ENCODE peak calls at places on chromosomes 7 and 10, in ten cellular contexts. K is lung microvascular endothelial cell, C is osteocyte, S is cardiac muscle cell, I is WTC11, L is GM12865, Y is GM12892, N is CMK, H is H9, A is Panc1. R is an unnamed sample.

GRCh38 chr10:102117391-102118159 is 2.6 kb downstream of the LDB1 start:
- DNase-seq in K (peak; percentile 63), A (no peak), I (peak; percentile 49), L (peak; percentile 56), S (peak; percentile 88), H (peak; percentile 77), N (peak; percentile 94), Y (no peak), C (peak; percentile 95), R (peak; percentile 61)

GRCh38 chr10:132389631-132390454 is 7.2 kb upstream of the PWWP2B start:
- DNase-seq in I (peak; percentile 50), K (no peak), A (no peak), L (no peak), C (no peak), Y (no peak), H (peak; percentile 77), S (no peak), N (no peak), R (no peak)

GRCh38 chr10:33489606-33490176 is 155.2 kb upstream of the NRP1 start:
- DNase-seq in L (no peak), C (no peak), H (no peak), Y (no peak), N (no peak), K (no peak), S (no peak), I (no peak), A (no peak), R (no peak)

GRCh38 chr7:77327932-77328628 is 88.1 kb downstream of the GSAP start:
- DNase-seq in A (no peak), L (no peak), I (no peak), N (no peak), H (no peak), C (no peak), Y (no peak), K (peak; percentile 32), S (no peak), R (peak; percentile 59)

GRCh38 chr10:52245547-52245946 is 68.5 kb upstream of the DKK1 start:
- DNase-seq in L (no peak), C (no peak), I (no peak), N (no peak), H (no peak), Y (no peak), K (no peak), A (no peak), S (no peak), R (no peak)

GRCh38 chr10:121497513-121497912 is 100.7 kb downstream of the FGFR2 start:
- DNase-seq in C (no peak), H (no peak), I (no peak), S (no peak), L (no peak), A (no peak), N (no peak), K (no peak), Y (no peak), R (no peak)

GRCh38 chr10:101224060-101224909 is 5.0 kb downstream of the LBX1 start:
- DNase-seq in K (no peak), L (no peak), C (no peak), S (no peak), N (no peak), I (peak; percentile 47), Y (no peak), A (no peak), H (no peak), R (no peak)

GRCh38 chr7:18788026-18788425 is 292.5 kb downstream of the HDAC9 start:
- DNase-seq in L (no peak), C (no peak), Y (no peak), K (no peak), A (no peak), S (no peak), N (no peak), I (no peak), H (no peak), R (no peak)

GRCh38 chr10:33334170-33334838 is at the start of gene NRP1:
- DNase-seq in K (no peak), S (peak; percentile 49), C (no peak), H (peak; percentile 29), Y (peak; percentile 15), I (peak; percentile 40), L (peak; percentile 5), N (peak; percentile 25), A (no peak), R (no peak)

GRCh38 chr10:89206402-89207180 is 526 bp downstream of the CH25H start:
- DNase-seq in K (no peak), H (peak; percentile 54), L (no peak), Y (peak; percentile 7), A (no peak), S (peak; percentile 8), N (no peak), C (peak; percentile 85), I (peak; percentile 26), R (no peak)

GRCh38 chr10:24821986-24822385 is 98.3 kb upstream of the ARHGAP21 start:
- DNase-seq in A (peak; percentile 63), L (no peak), N (no peak), Y (no peak), I (no peak), C (no peak), H (no peak), K (peak; percentile 41), S (no peak), R (no peak)

GRCh38 chr10:125114761-125115391 is 45.5 kb downstream of the CTBP2 start:
- DNase-seq in N (no peak), I (no peak), K (no peak), C (no peak), Y (no peak), H (no peak), L (no peak), S (no peak), A (no peak), R (no peak)